ENCODE peak calls at places on chromosomes 11 and 22, in six cellular contexts. One of them, this sample, is unnamed.

GRCh38 chr22:47748887-47749286 is 986.4 kb downstream of the TBC1D22A start:
- DNase-seq in astrocyte: no peak
- DNase-seq in GM12864: no peak
- DNase-seq in neural crest cell: no peak
- DNase-seq in cardiac septum: no peak
- DNase-seq in NCI-H1105: no peak
- DNase-seq in this sample: no peak

GRCh38 chr22:25029181-25029580 is 76.7 kb downstream of the KIAA1671 start:
- DNase-seq in GM12864: no peak
- DNase-seq in cardiac septum: no peak
- DNase-seq in astrocyte: no peak
- DNase-seq in NCI-H1105: no peak
- DNase-seq in neural crest cell: no peak
- DNase-seq in this sample: no peak

GRCh38 chr11:67691149-67691548 is 16.7 kb upstream of the ALDH3B2 start:
- DNase-seq in cardiac septum: no peak
- DNase-seq in neural crest cell: no peak
- DNase-seq in astrocyte: no peak
- DNase-seq in NCI-H1105: no peak
- DNase-seq in GM12864: no peak
- DNase-seq in this sample: no peak

GRCh38 chr22:49543876-49544275 is 283.8 kb downstream of the BRD1 start:
- DNase-seq in astrocyte: no peak
- DNase-seq in NCI-H1105: no peak
- DNase-seq in GM12864: no peak
- DNase-seq in cardiac septum: no peak
- DNase-seq in neural crest cell: no peak
- DNase-seq in this sample: no peak

GRCh38 chr11:66100272-66101037 is 30.4 kb downstream of the PACS1 start:
- DNase-seq in GM12864: no peak
- DNase-seq in astrocyte: peak
- DNase-seq in neural crest cell: no peak
- DNase-seq in NCI-H1105: peak
- DNase-seq in cardiac septum: peak
- DNase-seq in this sample: peak

GRCh38 chr11:18229501-18229900 is 7.1 kb downstream of the SAA4 start:
- DNase-seq in GM12864: peak
- DNase-seq in cardiac septum: no peak
- DNase-seq in astrocyte: no peak
- DNase-seq in NCI-H1105: no peak
- DNase-seq in neural crest cell: no peak
- DNase-seq in this sample: no peak

GRCh38 chr11:41392591-41392990 is 66.9 kb downstream of the LRRC4C start:
- DNase-seq in astrocyte: peak
- DNase-seq in NCI-H1105: no peak
- DNase-seq in cardiac septum: no peak
- DNase-seq in GM12864: no peak
- DNase-seq in neural crest cell: no peak
- DNase-seq in this sample: no peak

GRCh38 chr11:110158317-110159200 is 65.4 kb downstream of the ZC3H12C start:
- DNase-seq in GM12864: no peak
- DNase-seq in astrocyte: no peak
- DNase-seq in neural crest cell: no peak
- DNase-seq in NCI-H1105: no peak
- DNase-seq in cardiac septum: no peak
- DNase-seq in this sample: no peak

GRCh38 chr11:68683086-68683951 is 1.0 kb upstream of the GAL start:
- DNase-seq in astrocyte: no peak
- DNase-seq in neural crest cell: no peak
- DNase-seq in NCI-H1105: no peak
- DNase-seq in cardiac septum: peak
- DNase-seq in GM12864: no peak
- DNase-seq in this sample: no peak

GRCh38 chr22:19962246-19962908 is 20.8 kb upstream of the TXNRD2 start:
- DNase-seq in GM12864: no peak
- DNase-seq in neural crest cell: peak
- DNase-seq in astrocyte: peak
- DNase-seq in cardiac septum: no peak
- DNase-seq in NCI-H1105: peak
- DNase-seq in this sample: peak

GRCh38 chr11:65067446-65067845 is 9.1 kb upstream of the NAALADL1 start:
- DNase-seq in neural crest cell: no peak
- DNase-seq in cardiac septum: no peak
- DNase-seq in GM12864: no peak
- DNase-seq in astrocyte: no peak
- DNase-seq in NCI-H1105: no peak
- DNase-seq in this sample: no peak

GRCh38 chr11:19441752-19442553 is 201.2 kb upstream of the E2F8 start:
- DNase-seq in NCI-H1105: no peak
- DNase-seq in neural crest cell: no peak
- DNase-seq in astrocyte: peak
- DNase-seq in GM12864: peak
- DNase-seq in cardiac septum: no peak
- DNase-seq in this sample: no peak

GRCh38 chr11:9461760-9462134 is 935 bp downstream of the ZNF143 start:
- DNase-seq in GM12864: no peak
- DNase-seq in astrocyte: peak
- DNase-seq in cardiac septum: no peak
- DNase-seq in NCI-H1105: peak
- DNase-seq in neural crest cell: no peak
- DNase-seq in this sample: no peak

GRCh38 chr11:71322861-71323582 is 70.6 kb upstream of the SHANK2 start:
- DNase-seq in NCI-H1105: no peak
- DNase-seq in neural crest cell: no peak
- DNase-seq in cardiac septum: peak
- DNase-seq in GM12864: no peak
- DNase-seq in astrocyte: no peak
- DNase-seq in this sample: no peak

GRCh38 chr11:8870461-8871282 is 40.3 kb upstream of the AKIP1 start:
- DNase-seq in NCI-H1105: peak
- DNase-seq in GM12864: no peak
- DNase-seq in cardiac septum: peak
- DNase-seq in neural crest cell: peak
- DNase-seq in astrocyte: peak
- DNase-seq in this sample: no peak

GRCh38 chr11:46277623-46278386 is at the start of gene CREB3L1:
- DNase-seq in neural crest cell: peak
- DNase-seq in astrocyte: no peak
- DNase-seq in NCI-H1105: no peak
- DNase-seq in cardiac septum: no peak
- DNase-seq in GM12864: no peak
- DNase-seq in this sample: no peak

GRCh38 chr11:88231894-88232482 is 56.7 kb upstream of the RAB38 start:
- DNase-seq in GM12864: peak
- DNase-seq in NCI-H1105: peak
- DNase-seq in cardiac septum: no peak
- DNase-seq in neural crest cell: no peak
- DNase-seq in astrocyte: peak
- DNase-seq in this sample: no peak

GRCh38 chr22:17152340-17152739 is 6.7 kb downstream of the HDHD5 start:
- DNase-seq in astrocyte: no peak
- DNase-seq in GM12864: no peak
- DNase-seq in neural crest cell: no peak
- DNase-seq in NCI-H1105: no peak
- DNase-seq in cardiac septum: no peak
- DNase-seq in this sample: no peak

GRCh38 chr11:66264893-66265292 is 3.5 kb upstream of the RAB1B start:
- DNase-seq in NCI-H1105: no peak
- DNase-seq in neural crest cell: no peak
- DNase-seq in cardiac septum: no peak
- DNase-seq in astrocyte: no peak
- DNase-seq in GM12864: no peak
- DNase-seq in this sample: no peak

GRCh38 chr22:17350292-17350691 is 19.0 kb upstream of the CECR2 start:
- DNase-seq in GM12864: no peak
- DNase-seq in cardiac septum: no peak
- DNase-seq in neural crest cell: no peak
- DNase-seq in NCI-H1105: no peak
- DNase-seq in astrocyte: no peak
- DNase-seq in this sample: no peak

GRCh38 chr22:32619614-32620426 is 145.2 kb downstream of the FBXO7 start:
- DNase-seq in GM12864: no peak
- DNase-seq in neural crest cell: no peak
- DNase-seq in cardiac septum: no peak
- DNase-seq in NCI-H1105: no peak
- DNase-seq in astrocyte: peak
- DNase-seq in this sample: no peak

GRCh38 chr11:57444362-57445074 is 15.8 kb upstream of the RTN4RL2 start:
- DNase-seq in GM12864: no peak
- DNase-seq in neural crest cell: no peak
- DNase-seq in astrocyte: no peak
- DNase-seq in cardiac septum: peak
- DNase-seq in NCI-H1105: no peak
- DNase-seq in this sample: no peak

GRCh38 chr11:64406221-64406946 is 47.4 kb downstream of the RPS6KA4 start:
- DNase-seq in astrocyte: no peak
- DNase-seq in GM12864: no peak
- DNase-seq in NCI-H1105: no peak
- DNase-seq in cardiac septum: peak
- DNase-seq in neural crest cell: peak
- DNase-seq in this sample: no peak

GRCh38 chr22:20439556-20439927 is 1.9 kb upstream of the SCARF2 start:
- DNase-seq in GM12864: no peak
- DNase-seq in astrocyte: no peak
- DNase-seq in neural crest cell: no peak
- DNase-seq in NCI-H1105: no peak
- DNase-seq in cardiac septum: peak
- DNase-seq in this sample: no peak

GRCh38 chr11:10415817-10416392 is 39.2 kb upstream of the AMPD3 start:
- DNase-seq in GM12864: no peak
- DNase-seq in cardiac septum: no peak
- DNase-seq in astrocyte: no peak
- DNase-seq in NCI-H1105: no peak
- DNase-seq in neural crest cell: no peak
- DNase-seq in this sample: no peak

GRCh38 chr11:13009921-13010736 is 1.0 kb downstream of the RASSF10 start:
- DNase-seq in astrocyte: peak
- DNase-seq in GM12864: no peak
- DNase-seq in NCI-H1105: peak
- DNase-seq in cardiac septum: no peak
- DNase-seq in neural crest cell: peak
- DNase-seq in this sample: peak

GRCh38 chr11:96242971-96243647 is 99.9 kb downstream of the MAML2 start:
- DNase-seq in astrocyte: peak
- DNase-seq in GM12864: peak
- DNase-seq in cardiac septum: peak
- DNase-seq in neural crest cell: peak
- DNase-seq in NCI-H1105: peak
- DNase-seq in this sample: peak

This sample was measured in NCI-H774.